ENCODE peak calls at places on chromosomes 2 and 18, in ten cellular contexts. D, H, J, M, I, P, B, Y, Z and N are unnamed samples.

GRCh38 chr2:202317080-202317859 is 51.7 kb downstream of the NOP58 start:
- DNase-seq in Y (peak), I (no peak), B (peak), Z (no peak), J (peak), M (peak), D (peak), H (peak), P (peak), N (peak)

GRCh38 chr2:9770006-9770307 is 73.3 kb upstream of the TAF1B start:
- DNase-seq in I (no peak), Y (no peak), H (no peak), M (no peak), P (no peak), J (no peak), Z (no peak), D (no peak), B (no peak), N (no peak)

GRCh38 chr2:19337742-19338141 is 20.7 kb downstream of the OSR1 start:
- DNase-seq in Y (no peak), J (no peak), M (no peak), D (no peak), I (no peak), P (no peak), B (no peak), Z (no peak), H (no peak), N (no peak)

GRCh38 chr2:237408280-237408679 is 5.7 kb downstream of the COL6A3 start:
- DNase-seq in D (peak), I (no peak), P (no peak), B (peak), Y (peak), Z (no peak), M (peak), H (peak), J (no peak), N (no peak)

GRCh38 chr18:46174317-46175039 is 70.3 kb downstream of the HAUS1 start:
- DNase-seq in Y (peak), J (no peak), H (peak), Z (peak), D (peak), M (peak), B (peak), P (peak), I (no peak), N (peak)

GRCh38 chr2:237471457-237472186 is 15.4 kb upstream of the MLPH start:
- DNase-seq in B (peak), Y (peak), P (peak), M (peak), Z (peak), J (peak), I (no peak), H (peak), D (no peak), N (peak)

GRCh38 chr2:180660881-180661280 is 319.5 kb upstream of the UBE2E3 start:
- DNase-seq in Z (no peak), H (no peak), P (no peak), Y (no peak), I (no peak), D (no peak), J (no peak), M (no peak), B (no peak), N (no peak)

GRCh38 chr2:133651861-133652260 is 83.6 kb upstream of the NCKAP5 start:
- DNase-seq in J (no peak), Z (no peak), H (no peak), D (no peak), B (no peak), Y (peak), M (no peak), I (no peak), P (no peak), N (no peak)

GRCh38 chr2:136188086-136188485 is 70.1 kb upstream of the CXCR4 start:
- DNase-seq in P (no peak), J (no peak), Z (no peak), B (no peak), M (no peak), D (no peak), H (no peak), Y (no peak), I (no peak), N (no peak)

GRCh38 chr2:84459028-84459943 is at the start of gene SUCLG1:
- DNase-seq in B (peak), H (peak), I (peak), M (peak), J (peak), Y (peak), Z (peak), P (peak), D (peak), N (peak)

GRCh38 chr2:9390991-9391390 is 32.3 kb downstream of the ITGB1BP1 start:
- DNase-seq in M (no peak), I (no peak), H (no peak), J (no peak), D (peak), B (no peak), P (no peak), Y (no peak), Z (no peak), N (no peak)

GRCh38 chr2:20184067-20184938 is 40.6 kb downstream of the SDC1 start:
- DNase-seq in M (peak), B (peak), D (no peak), P (no peak), Y (peak), H (no peak), I (no peak), J (peak), Z (peak), N (peak)

GRCh38 chr2:40243581-40243980 is 208.3 kb downstream of the SLC8A1 start:
- DNase-seq in D (no peak), H (no peak), J (no peak), I (no peak), Y (peak), M (peak), Z (no peak), P (no peak), B (peak), N (no peak)

GRCh38 chr18:36539674-36540073 is 242.2 kb downstream of the FHOD3 start:
- DNase-seq in I (no peak), Z (no peak), H (no peak), P (no peak), B (peak), M (no peak), Y (no peak), D (no peak), J (no peak), N (no peak)

GRCh38 chr2:231181848-231182247 is 16.6 kb upstream of the ARMC9 start:
- DNase-seq in I (peak), P (no peak), D (peak), J (peak), Y (peak), M (peak), Z (peak), H (peak), B (peak), N (no peak)

GRCh38 chr2:74333175-74333574 is 10.0 kb downstream of the SLC4A5 start:
- DNase-seq in Z (no peak), B (peak), Y (peak), M (peak), D (no peak), J (peak), I (no peak), P (no peak), H (no peak), N (peak)

GRCh38 chr2:173049732-173050314 is 25.8 kb upstream of the MAP3K20 start:
- DNase-seq in J (no peak), M (no peak), D (no peak), P (no peak), Z (no peak), B (no peak), H (no peak), I (no peak), Y (no peak), N (no peak)

GRCh38 chr2:85690932-85691331 is 3.2 kb upstream of the GNLY start:
- DNase-seq in P (no peak), I (no peak), J (no peak), D (no peak), M (no peak), H (no peak), Z (no peak), Y (no peak), B (no peak), N (no peak)

GRCh38 chr18:63578357-63578958 is 8.7 kb upstream of the SERPINB13 start:
- DNase-seq in D (no peak), B (peak), H (no peak), I (peak), P (no peak), M (peak), Z (no peak), J (peak), Y (peak), N (peak)

DNA sequence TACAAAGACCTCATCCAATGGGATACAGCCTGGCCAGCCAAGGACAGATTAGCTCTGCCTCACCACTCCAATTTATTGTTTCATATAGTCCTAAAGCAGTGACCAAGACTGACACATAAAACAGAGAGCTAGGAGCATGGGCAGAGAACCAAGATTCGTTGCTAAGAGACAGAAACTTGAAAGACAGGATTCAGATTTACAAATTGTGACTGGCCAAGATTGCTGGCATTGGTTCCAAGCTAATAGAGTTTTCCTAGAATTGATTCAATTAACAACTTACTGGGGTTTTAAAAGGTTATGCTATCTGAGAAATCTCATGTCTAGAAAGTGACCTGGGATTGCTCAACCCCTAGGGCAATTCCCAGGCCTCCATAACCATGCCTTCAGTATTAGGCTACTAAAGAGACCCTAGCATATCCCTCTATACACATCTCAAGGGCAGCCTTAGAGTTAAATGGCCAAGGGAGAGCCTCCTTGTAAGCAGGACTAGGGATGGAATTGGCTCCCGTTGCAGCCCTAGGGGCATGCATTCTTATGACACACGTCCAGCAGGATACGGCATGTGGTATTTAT is 75.6 kb downstream of the ICOS start:
- DNase-seq in Z (no peak), I (no peak), H (no peak), J (peak), B (peak), M (no peak), Y (no peak), P (peak), D (no peak), N (peak)
- H3K4me3 ChIP-seq in Z (no peak), I (no peak), H (no peak), J (no peak), B (no peak), M (no peak), Y (no peak), P (no peak), D (no peak), N (no peak)

GRCh38 chr18:9123520-9123919 is 13.1 kb upstream of the ANKRD12 start:
- DNase-seq in B (no peak), Z (no peak), Y (no peak), H (no peak), P (no peak), M (no peak), J (no peak), I (no peak), D (no peak), N (no peak)

GRCh38 chr18:9120796-9121195 is 15.8 kb upstream of the ANKRD12 start:
- DNase-seq in I (no peak), M (no peak), D (no peak), J (no peak), P (no peak), B (no peak), Z (no peak), H (no peak), Y (no peak), N (no peak)

GRCh38 chr18:9115984-9116383 is 13.5 kb downstream of the NDUFV2 start:
- DNase-seq in Z (no peak), I (no peak), H (no peak), Y (no peak), M (no peak), P (no peak), B (no peak), J (no peak), D (no peak), N (no peak)

GRCh38 chr18:9113468-9114149 is 11.1 kb downstream of the NDUFV2 start:
- DNase-seq in Y (no peak), P (no peak), H (no peak), Z (no peak), D (no peak), M (no peak), I (no peak), J (no peak), B (no peak), N (no peak)

DNA sequence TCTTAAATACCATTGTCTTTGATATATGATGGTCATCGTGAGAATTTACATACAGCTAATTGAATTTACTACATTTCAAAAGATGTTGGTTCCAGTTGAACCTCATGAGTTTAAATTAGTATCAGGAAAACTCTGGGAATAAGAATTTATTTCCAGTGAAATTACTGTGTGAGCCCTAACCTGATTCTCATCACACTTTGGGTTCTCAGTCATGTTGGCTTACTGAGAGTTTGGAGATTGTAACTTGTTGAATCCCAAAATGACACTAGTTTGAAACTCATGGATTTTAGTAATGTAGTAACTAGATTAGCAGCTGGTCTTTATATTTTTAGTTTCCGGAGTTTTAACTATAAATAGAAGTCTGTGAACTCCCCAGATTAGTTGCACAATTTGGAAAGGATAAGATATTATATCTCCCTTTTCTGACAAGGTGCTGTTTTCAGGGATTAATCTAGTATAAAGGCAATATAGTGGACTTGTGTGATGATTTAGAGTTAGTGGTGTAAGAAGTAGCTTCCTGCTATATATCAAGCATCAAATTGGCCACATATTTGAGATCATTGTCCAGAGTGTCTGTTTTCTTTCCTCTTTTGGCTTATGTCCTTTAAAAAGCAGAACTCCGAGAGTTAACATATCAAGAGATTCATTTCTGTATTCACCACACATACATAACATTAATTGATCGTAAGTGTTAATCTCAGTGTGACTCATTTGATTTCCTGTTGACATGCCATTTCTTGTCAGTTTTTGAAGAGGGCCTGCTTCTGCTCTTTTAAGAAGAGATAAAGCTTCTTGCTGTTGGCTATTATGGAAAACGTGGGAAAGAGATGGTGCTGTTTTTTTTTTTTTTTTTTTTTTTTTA is 15.7 kb downstream of the NDUFV2 start:
- DNase-seq in Y (no peak), P (no peak), D (no peak), Z (no peak), M (no peak), J (no peak), B (no peak), I (no peak), H (no peak), N (no peak)
- H3K4me3 ChIP-seq in Y (peak), P (no peak), D (peak), Z (peak), M (no peak), J (peak), B (no peak), I (no peak), H (peak), N (no peak)

GRCh38 chr2:107255744-107256143 is 369.8 kb upstream of the ST6GAL2 start:
- DNase-seq in J (no peak), B (no peak), I (no peak), D (no peak), H (no peak), Y (no peak), M (no peak), Z (no peak), P (no peak), N (no peak)
- H3K4me3 ChIP-seq in J (no peak), B (no peak), I (no peak), D (no peak), H (no peak), Y (no peak), M (no peak), Z (no peak), P (no peak), N (no peak)

GRCh38 chr2:240423788-240424191 is 11.7 kb upstream of the GPC1 start:
- DNase-seq in I (no peak), Y (no peak), D (peak), J (no peak), M (no peak), P (no peak), H (no peak), Z (peak), B (no peak), N (no peak)
- H3K4me3 ChIP-seq in I (no peak), Y (no peak), D (no peak), J (no peak), M (no peak), P (no peak), H (no peak), Z (no peak), B (no peak), N (no peak)

GRCh38 chr2:31136000-31136399 is 2.2 kb downstream of the GALNT14 start:
- DNase-seq in I (no peak), P (no peak), Y (no peak), D (no peak), J (peak), B (no peak), Z (no peak), M (no peak), H (no peak), N (no peak)

GRCh38 chr2:31132786-31133185 is 5.5 kb downstream of the GALNT14 start:
- DNase-seq in B (no peak), Z (no peak), J (peak), Y (no peak), D (no peak), H (no peak), P (no peak), M (no peak), I (no peak), N (no peak)

GRCh38 chr2:31131871-31132270 is 6.4 kb downstream of the GALNT14 start:
- DNase-seq in D (no peak), B (no peak), P (no peak), Y (no peak), H (no peak), I (no peak), Z (no peak), J (no peak), M (no peak), N (no peak)

GRCh38 chr2:31136732-31137131 is 1.5 kb downstream of the GALNT14 start:
- DNase-seq in H (no peak), Y (no peak), D (no peak), M (no peak), P (no peak), B (no peak), I (no peak), J (no peak), Z (no peak), N (no peak)

DNA sequence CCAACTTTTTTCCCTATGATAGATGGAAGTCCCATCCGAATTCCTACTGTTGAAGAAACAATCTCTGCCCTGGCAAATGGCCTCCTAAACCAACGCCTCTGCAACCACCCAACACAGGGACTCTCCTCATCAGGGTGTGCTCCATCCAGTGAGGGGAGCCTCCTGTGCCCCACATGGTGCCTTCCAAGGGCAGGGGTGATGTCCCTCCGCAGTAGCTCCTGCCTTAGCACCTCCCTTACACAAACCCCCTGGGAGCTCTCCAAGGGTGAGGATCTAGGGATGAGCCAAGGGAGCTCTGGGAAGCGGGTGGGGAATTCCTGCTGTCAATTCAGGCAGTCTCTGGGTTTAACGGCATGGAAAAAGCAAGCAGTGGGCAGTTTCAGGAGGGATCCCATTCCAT is 3.8 kb downstream of the GALNT14 start:
- DNase-seq in J (no peak), H (no peak), Y (no peak), I (no peak), M (no peak), B (no peak), P (no peak), D (no peak), Z (no peak), N (no peak)
- H3K4me3 ChIP-seq in J (no peak), H (no peak), Y (no peak), I (no peak), M (no peak), B (no peak), P (no peak), D (no peak), Z (no peak), N (no peak)

DNA sequence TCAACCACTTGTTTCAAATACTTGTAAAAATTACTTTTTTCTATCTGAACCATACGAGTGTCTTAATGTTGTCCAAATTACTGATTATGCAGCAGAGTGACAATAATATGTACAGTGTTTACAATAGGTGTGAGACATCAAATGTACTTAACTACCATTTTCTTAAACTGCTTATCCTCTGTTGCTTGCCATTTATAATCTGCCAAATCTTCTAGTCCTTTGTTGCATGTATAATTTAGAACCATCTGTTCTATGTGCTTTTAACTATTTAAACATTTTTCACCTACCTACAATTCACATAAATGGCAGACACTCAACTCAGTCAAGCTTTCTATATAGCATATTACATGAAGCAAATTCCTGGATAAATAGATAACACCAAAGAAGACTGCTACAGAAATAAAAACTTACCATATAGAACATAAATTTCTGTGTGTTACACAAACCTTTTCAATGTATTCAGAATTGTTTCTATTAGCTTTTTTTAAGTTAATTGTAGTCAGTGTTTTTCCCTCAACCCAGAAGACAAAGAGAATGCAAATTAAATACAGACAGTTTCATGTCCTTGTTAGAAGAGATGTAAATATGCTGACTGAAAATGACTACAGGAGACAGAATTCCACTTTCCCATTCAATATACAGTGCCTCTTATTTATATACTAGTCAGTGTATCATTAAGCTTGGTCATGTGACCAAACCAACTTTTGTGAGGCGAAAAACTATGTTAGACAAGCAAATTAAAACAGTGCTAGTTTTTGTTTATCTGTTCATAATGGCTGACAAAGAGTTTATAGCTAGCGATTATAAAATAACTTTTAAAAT is 2.6 kb downstream of the BAZ2B start:
- DNase-seq in M (peak), D (no peak), Z (no peak), P (no peak), J (peak), H (no peak), B (peak), I (no peak), Y (peak), N (peak)
- H3K4me3 ChIP-seq in M (peak), D (peak), Z (peak), P (peak), J (peak), H (peak), B (peak), I (peak), Y (peak), N (peak)

GRCh38 chr2:71250945-71251344 is 24.0 kb upstream of the PAIP2B start:
- DNase-seq in M (no peak), Y (no peak), P (no peak), J (no peak), D (no peak), I (no peak), H (no peak), Z (no peak), B (no peak), N (no peak)

GRCh38 chr2:71254776-71255175 is 27.9 kb upstream of the PAIP2B start:
- DNase-seq in P (no peak), Z (no peak), B (no peak), H (no peak), Y (no peak), I (no peak), D (no peak), J (no peak), M (no peak), N (no peak)

GRCh38 chr2:71254078-71254477 is 27.2 kb upstream of the PAIP2B start:
- DNase-seq in Y (no peak), J (no peak), B (no peak), H (no peak), Z (no peak), M (no peak), P (no peak), I (no peak), D (no peak), N (no peak)

GRCh38 chr2:71253476-71253875 is 26.6 kb upstream of the PAIP2B start:
- DNase-seq in P (no peak), M (no peak), B (no peak), Y (no peak), I (no peak), H (no peak), D (no peak), Z (no peak), J (no peak), N (no peak)

GRCh38 chr2:71252862-71253261 is 26.0 kb upstream of the PAIP2B start:
- DNase-seq in I (no peak), Z (no peak), P (no peak), M (no peak), J (no peak), B (no peak), D (no peak), Y (no peak), H (no peak), N (no peak)
- H3K4me3 ChIP-seq in I (no peak), Z (no peak), P (no peak), M (no peak), J (no peak), B (no peak), D (no peak), Y (no peak), H (no peak), N (no peak)

GRCh38 chr18:9608728-9609127 is 5.6 kb downstream of the PPP4R1 start:
- DNase-seq in D (no peak), P (no peak), H (no peak), J (peak), M (no peak), Z (no peak), I (no peak), Y (no peak), B (no peak), N (no peak)
- H3K4me3 ChIP-seq in D (no peak), P (no peak), H (no peak), J (peak), M (no peak), Z (no peak), I (no peak), Y (no peak), B (no peak), N (no peak)